ENCODE peak calls at places on chromosomes 16 and 17, in eight cellular contexts. N is NCI-H2081, Z is A172, L is cardiac fibroblast, Q is NCI-H1417, Y is right lobe of liver, A is astrocyte of the cerebellum, U is T follicular helper cell. W is an unnamed sample.

GRCh38 chr17:49798182-49798581 is 9.7 kb downstream of the KAT7 start:
- DNase-seq in N (no peak), Z (no peak), L (no peak), Q (no peak), Y (no peak), A (no peak), U (no peak), W (no peak)

GRCh38 chr17:79832211-79833109 is 6.8 kb downstream of the CBX4 start:
- DNase-seq in N (no peak), Z (peak), L (no peak), Q (no peak), Y (peak), A (no peak), U (no peak), W (no peak)

GRCh38 chr16:84478172-84478948 is 26.1 kb downstream of the MEAK7 start:
- DNase-seq in N (no peak), Z (peak), L (peak), Q (no peak), Y (no peak), A (peak), U (no peak), W (no peak)

GRCh38 chr16:88194397-88195020 is 188.2 kb upstream of the ZNF469 start:
- DNase-seq in N (peak), Z (no peak), L (no peak), Q (peak), Y (no peak), A (no peak), U (no peak), W (no peak)

GRCh38 chr16:15775209-15775608 is 81.6 kb downstream of the MYH11 start:
- DNase-seq in N (no peak), Z (peak), L (no peak), Q (no peak), Y (no peak), A (no peak), U (no peak), W (no peak)

GRCh38 chr16:15644306-15644961 is 1.5 kb upstream of the MARF1 start:
- DNase-seq in N (peak), Z (peak), L (no peak), Q (peak), Y (no peak), A (no peak), U (no peak), W (peak)

GRCh38 chr17:27276653-27277156 is 17.2 kb upstream of the WSB1 start:
- DNase-seq in N (no peak), Z (no peak), L (peak), Q (no peak), Y (no peak), A (no peak), U (no peak), W (no peak)

GRCh38 chr16:66278111-66278531 is 88.4 kb upstream of the CDH5 start:
- DNase-seq in N (no peak), Z (no peak), L (no peak), Q (no peak), Y (no peak), A (no peak), U (no peak), W (peak)

GRCh38 chr17:63974594-63975192 is 2.0 kb upstream of the SCN4A start:
- DNase-seq in N (no peak), Z (peak), L (no peak), Q (no peak), Y (no peak), A (no peak), U (no peak), W (no peak)

GRCh38 chr16:10878644-10879498 is 1.9 kb downstream of the CIITA start:
- DNase-seq in N (no peak), Z (peak), L (peak), Q (peak), Y (peak), A (no peak), U (no peak), W (no peak)

GRCh38 chr17:66655861-66656260 is 179.1 kb upstream of the CACNG5 start:
- DNase-seq in N (no peak), Z (no peak), L (peak), Q (no peak), Y (no peak), A (no peak), U (no peak), W (no peak)

GRCh38 chr16:72937360-72937759 is 110.6 kb downstream of the ZFHX3 start:
- DNase-seq in N (no peak), Z (no peak), L (no peak), Q (no peak), Y (no peak), A (no peak), U (no peak), W (no peak)

GRCh38 chr16:11254913-11255736 is 879 bp downstream of the SOCS1 start:
- DNase-seq in N (peak), Z (no peak), L (peak), Q (peak), Y (peak), A (no peak), U (peak), W (peak)

GRCh38 chr17:31740611-31741082 is 118.4 kb downstream of the COPRS start:
- DNase-seq in N (no peak), Z (peak), L (peak), Q (no peak), Y (no peak), A (no peak), U (no peak), W (no peak)

GRCh38 chr16:19601083-19601976 is 45.8 kb downstream of the VPS35L start:
- DNase-seq in N (peak), Z (peak), L (peak), Q (peak), Y (no peak), A (peak), U (peak), W (peak)